ENCODE peak calls at places on chromosomes 3 and 15, in seven cellular contexts. N, U, I, P, R, W and K are unnamed samples.

GRCh38 chr3:134625885-134626741 is 24.7 kb downstream of the KY start:
- DNase-seq in N (no peak), U (no peak), I (no peak), P (no peak), R (no peak), W (no peak), K (no peak)

GRCh38 chr3:46693897-46694235 is 387 bp upstream of the ALS2CL start:
- DNase-seq in N (no peak), U (no peak), I (peak; percentile 24), P (no peak), R (no peak), W (no peak), K (no peak)

GRCh38 chr15:99727330-99727729 is 5.9 kb downstream of the LYSMD4 start:
- DNase-seq in N (no peak), U (no peak), I (no peak), P (no peak), R (no peak), W (no peak), K (no peak)

GRCh38 chr3:34439796-34440195 is 641.4 kb downstream of the PDCD6IP start:
- DNase-seq in N (no peak), U (no peak), I (no peak), P (no peak), R (no peak), W (no peak), K (no peak)

GRCh38 chr3:157136647-157137387 is 23.1 kb downstream of the CCNL1 start:
- DNase-seq in N (peak; percentile 46), U (peak; percentile 72), I (no peak), P (no peak), R (no peak), W (peak; percentile 63), K (no peak)

GRCh38 chr3:192409838-192410683 is 317.3 kb downstream of the FGF12 start:
- DNase-seq in N (no peak), U (peak; percentile 52), I (no peak), P (no peak), R (no peak), W (no peak), K (no peak)

GRCh38 chr15:73550190-73550589 is 83.0 kb downstream of the NPTN start:
- DNase-seq in N (no peak), U (no peak), I (no peak), P (no peak), R (no peak), W (no peak), K (no peak)

GRCh38 chr15:87976552-87976951 is 280.0 kb downstream of the NTRK3 start:
- DNase-seq in N (no peak), U (no peak), I (no peak), P (no peak), R (no peak), W (no peak), K (no peak)

GRCh38 chr15:100759698-100760356 is 119.8 kb upstream of the ALDH1A3 start:
- DNase-seq in N (no peak), U (peak; percentile 38), I (no peak), P (no peak), R (peak; percentile 30), W (peak; percentile 73), K (peak; percentile 39)

DNA sequence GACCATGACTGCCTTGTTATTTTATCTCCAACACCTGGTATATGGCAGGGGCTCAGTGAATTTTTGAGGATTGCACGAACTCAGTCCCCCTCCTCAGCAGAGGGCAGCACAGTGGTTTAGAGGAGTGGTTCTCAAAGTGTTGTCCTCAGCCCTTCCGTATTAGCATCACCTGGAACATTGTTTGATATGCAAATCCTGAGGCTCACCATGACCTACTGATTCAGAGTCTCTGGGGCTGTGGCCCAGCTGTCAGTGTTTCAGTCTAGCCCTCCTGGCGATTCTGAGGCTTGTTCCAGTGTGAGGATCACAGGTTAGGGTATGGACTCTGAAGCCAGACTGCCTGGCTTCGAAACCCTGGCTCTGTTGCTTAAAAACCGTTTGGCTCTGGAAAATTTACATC is 12.8 kb downstream of the COL6A6 start:
- DNase-seq in N (no peak), U (no peak), I (no peak), P (no peak), R (no peak), W (no peak), K (no peak)
- TF ChIP-seq CTCF in N (no peak), U (no peak), I (no peak), P (no peak), R (no peak), W (no peak), K (no peak)

GRCh38 chr3:2098398-2099027 is at the start of gene CNTN4:
- DNase-seq in N (peak; percentile 42), U (peak; percentile 6), I (peak; percentile 5), P (no peak), R (no peak), W (no peak), K (no peak)
- H3K4me3 ChIP-seq in N (peak within 1 kb of the TSS; percentile 30), U (peak within 1 kb of the TSS; percentile 56), I (no peak within 1 kb of the TSS), P (peak within 1 kb of the TSS; percentile 60), R (no peak within 1 kb of the TSS), W (no peak within 1 kb of the TSS), K (no peak within 1 kb of the TSS)

GRCh38 chr3:137769321-137770065 is 5.4 kb downstream of the SOX14 start:
- DNase-seq in N (no peak), U (no peak), I (no peak), P (no peak), R (no peak), W (no peak), K (no peak)
- H3K27me3 ChIP-seq in N (peaks cover 53% of the 10 kb centered on the region), U (peaks cover 100% of the 10 kb centered on the region), I (peaks cover 5% of the 10 kb centered on the region), P (peaks cover 100% of the 10 kb centered on the region), R (peaks cover 83% of the 10 kb centered on the region), W (peaks cover 59% of the 10 kb centered on the region), K (peaks cover 63% of the 10 kb centered on the region)

GRCh38 chr3:67605377-67605776 is 49.0 kb downstream of the SUCLG2 start:
- DNase-seq in N (no peak), U (peak; percentile 74), I (no peak), P (no peak), R (no peak), W (peak; percentile 69), K (peak; percentile 30)
- TF ChIP-seq CTCF in N (no peak), U (peak; percentile 53), I (no peak), P (no peak), R (no peak), W (peak; percentile 42), K (peak; percentile 65)

DNA sequence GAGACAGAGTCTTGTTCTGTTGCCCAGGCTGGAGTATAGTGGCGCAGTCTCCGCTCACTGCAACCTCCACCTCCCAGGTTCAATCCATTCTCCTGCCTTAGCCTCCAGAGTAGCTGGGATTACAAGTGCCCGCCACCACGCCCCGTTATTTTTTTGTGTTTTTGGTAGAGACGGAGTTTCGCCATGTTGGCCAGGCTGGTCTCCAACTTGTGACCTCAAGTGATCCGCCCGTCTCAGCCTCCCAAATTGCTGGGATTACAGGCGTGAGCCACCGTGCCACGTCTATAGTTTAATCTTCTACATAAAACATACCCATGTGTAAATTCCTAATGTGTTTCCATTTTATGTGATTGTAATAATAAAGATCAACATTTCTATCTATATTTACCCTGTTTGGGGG is 1.7 kb downstream of the GALK2 start:
- DNase-seq in N (no peak), U (no peak), I (no peak), P (no peak), R (no peak), W (no peak), K (no peak)
- H3K4me3 ChIP-seq in N (no peak overlapping the region), U (no peak overlapping the region), I (no peak overlapping the region), P (no peak overlapping the region), R (peak overlapping the region; percentile 91), W (peak overlapping the region; percentile 87), K (no peak overlapping the region)

DNA sequence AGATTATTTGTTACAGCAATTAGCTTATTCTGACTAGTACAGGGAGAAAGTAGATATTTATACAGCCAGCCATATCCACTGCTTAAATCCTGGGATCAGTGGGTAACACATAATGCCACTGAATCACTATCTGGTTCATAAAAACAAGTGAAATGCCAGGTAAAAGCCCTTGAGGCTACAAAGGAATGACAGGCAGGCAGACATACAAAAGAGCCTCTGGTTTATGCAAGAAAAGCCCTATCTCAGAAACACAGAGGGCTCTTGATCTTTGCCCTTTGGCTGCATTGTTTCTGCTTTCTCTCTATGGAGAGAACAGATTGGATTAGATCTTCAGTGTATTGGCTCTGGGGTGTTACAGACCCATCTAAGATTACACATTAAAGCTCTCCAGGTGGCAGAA is 115.4 kb upstream of the GADL1 start:
- DNase-seq in N (no peak), U (no peak), I (no peak), P (no peak), R (no peak), W (peak; percentile 56), K (no peak)
- H3K27me3 ChIP-seq in N (no peaks in the 10 kb centered on the region), U (no peaks in the 10 kb centered on the region), I (no peaks in the 10 kb centered on the region), P (no peaks in the 10 kb centered on the region), R (no peaks in the 10 kb centered on the region), W (no peaks in the 10 kb centered on the region), K (no peaks in the 10 kb centered on the region)

GRCh38 chr15:41861736-41862356 is 23.2 kb downstream of the PLA2G4B start:
- DNase-seq in N (no peak), U (no peak), I (no peak), P (no peak), R (no peak), W (no peak), K (no peak)
- TF ChIP-seq CTCF in N (no peak), U (no peak), I (no peak), P (no peak), R (no peak), W (no peak), K (no peak)

DNA sequence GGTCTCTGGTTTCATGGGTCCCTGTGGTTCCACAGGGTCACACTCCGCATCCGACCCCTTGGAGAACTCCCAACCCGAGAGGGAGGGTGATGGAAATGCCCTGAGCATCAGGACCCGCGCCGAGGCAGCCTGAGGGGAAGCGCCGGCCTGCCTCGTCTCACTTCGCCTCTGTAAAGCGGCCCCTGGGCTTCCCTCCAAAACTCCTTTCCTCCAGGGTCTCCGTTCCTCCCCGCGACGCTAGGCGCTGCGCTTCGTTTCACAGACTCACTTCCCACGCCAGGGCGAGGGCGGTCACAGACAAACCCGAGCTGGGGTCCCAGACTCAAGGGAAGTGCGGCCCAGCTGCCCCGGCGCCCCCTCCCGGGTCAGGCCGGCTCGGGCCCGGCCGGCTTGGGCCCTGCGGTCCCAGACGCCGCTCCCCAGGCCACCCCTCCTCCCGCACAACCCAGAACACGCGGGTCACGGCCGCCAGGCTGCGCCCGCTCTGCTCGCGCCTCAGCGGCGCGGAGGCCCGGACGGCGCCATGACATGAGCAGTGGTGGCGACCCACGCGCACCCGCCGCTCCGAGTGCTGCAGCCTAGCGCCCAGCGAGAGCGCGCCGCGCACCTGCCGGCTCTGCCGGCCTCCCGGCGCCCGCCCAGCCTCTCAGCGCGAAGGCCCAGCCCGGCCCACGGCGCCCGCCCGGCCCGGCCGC is 619 bp downstream of the NUP210 start:
- DNase-seq in N (no peak), U (no peak), I (peak; percentile 76), P (no peak), R (no peak), W (peak; percentile 37), K (no peak)
- H3K4me3 ChIP-seq in N (peak overlapping the region; percentile 49), U (peak overlapping the region; percentile 40), I (peak overlapping the region; percentile 76), P (peak overlapping the region; percentile 61), R (peak overlapping the region; percentile 44), W (peak overlapping the region; percentile 73), K (no peak overlapping the region)

GRCh38 chr3:181711325-181712135 is at the start of gene SOX2:
- DNase-seq in N (peak; percentile 94), U (peak; percentile 42), I (peak; percentile 88), P (no peak), R (no peak), W (peak; percentile 69), K (no peak)
- H3K27me3 ChIP-seq in N (peaks cover 8% of the 10 kb centered on the region), U (peaks cover 98% of the 10 kb centered on the region), I (peaks cover 7% of the 10 kb centered on the region), P (peaks cover 100% of the 10 kb centered on the region), R (peaks cover 43% of the 10 kb centered on the region), W (peaks cover 93% of the 10 kb centered on the region), K (peaks cover 30% of the 10 kb centered on the region)